ENCODE peak calls at places on chromosomes 5 and 9, in eight cellular contexts. I, R, T, W, B, Z, A and H are unnamed samples.

GRCh38 chr9:4048441-4048840 is 251.4 kb downstream of the GLIS3 start:
- DNase-seq in A (peak; percentile 31), Z (no peak), R (peak; percentile 27), W (peak; percentile 64), T (peak; percentile 52), B (no peak), I (no peak), H (no peak)

GRCh38 chr5:153791339-153791738 is 247.4 kb downstream of the FAM114A2 start:
- DNase-seq in B (no peak), R (no peak), T (no peak), A (no peak), Z (no peak), W (no peak), I (no peak), H (no peak)

GRCh38 chr5:172505840-172506638 is 51.7 kb upstream of the SH3PXD2B start:
- DNase-seq in A (no peak), T (no peak), I (no peak), R (no peak), W (no peak), Z (peak; percentile 26), B (no peak), H (no peak)

GRCh38 chr5:11903614-11904269 is 504 bp downstream of the CTNND2 start:
- DNase-seq in A (no peak), B (no peak), R (peak; percentile 35), I (no peak), Z (no peak), W (no peak), T (peak; percentile 86), H (peak; percentile 47)

GRCh38 chr9:68740561-68740960 is 35.5 kb downstream of the PIP5K1B start:
- DNase-seq in R (no peak), Z (no peak), T (peak; percentile 73), W (no peak), B (no peak), I (peak; percentile 99), A (no peak), H (no peak)

GRCh38 chr5:16894236-16895057 is 41.6 kb downstream of the MYO10 start:
- DNase-seq in Z (no peak), A (peak; percentile 94), B (no peak), R (peak; percentile 96), I (peak; percentile 95), W (peak; percentile 96), T (peak; percentile 81), H (peak; percentile 85)

GRCh38 chr5:79284852-79285251 is 48.9 kb downstream of the JMY start:
- DNase-seq in R (no peak), W (peak; percentile 72), B (no peak), A (no peak), I (no peak), T (no peak), Z (no peak), H (no peak)

GRCh38 chr5:98468188-98468869 is 305.1 kb upstream of the RGMB start:
- DNase-seq in R (no peak), I (no peak), B (no peak), A (peak; percentile 67), Z (no peak), W (peak; percentile 95), T (no peak), H (no peak)

GRCh38 chr9:34097865-34098264 is 28.6 kb downstream of the DCAF12 start:
- DNase-seq in A (no peak), W (no peak), I (no peak), T (no peak), R (no peak), Z (no peak), B (no peak), H (no peak)

DNA sequence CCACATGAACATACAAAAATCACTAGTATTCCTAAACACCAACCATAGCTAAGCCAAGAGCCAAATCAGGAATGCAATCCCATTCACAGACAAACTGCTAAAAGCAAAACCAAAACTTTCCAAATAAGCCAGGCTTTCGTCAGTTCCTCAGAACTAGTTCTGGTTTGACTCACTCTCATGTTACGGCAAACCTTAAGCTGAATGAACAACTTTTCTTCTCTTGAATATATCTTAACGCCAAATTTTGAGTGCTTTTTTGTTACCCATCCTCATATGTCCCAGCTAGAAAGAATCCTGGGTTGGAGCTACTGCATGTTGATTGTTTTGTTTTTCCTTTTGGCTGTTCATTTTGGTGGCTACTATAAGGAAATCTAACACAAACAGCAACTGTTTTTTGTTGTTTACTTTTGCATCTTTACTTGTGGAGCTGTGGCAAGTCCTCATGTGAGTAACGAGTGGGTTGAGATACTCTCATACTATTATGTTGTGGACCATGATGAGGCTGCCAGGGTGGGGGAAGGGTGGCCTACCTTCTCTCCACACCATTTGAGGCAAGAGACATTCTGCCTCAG is at the start of gene PDCD1LG2:
- DNase-seq in I (no peak), B (no peak), A (peak; percentile 56), Z (no peak), W (peak; percentile 84), T (no peak), R (no peak), H (peak; percentile 27)
- H3K4me3 ChIP-seq in I (no peak within 1 kb of the TSS), B (no peak within 1 kb of the TSS), A (peak within 1 kb of the TSS; percentile 28), Z (no peak within 1 kb of the TSS), W (peak within 1 kb of the TSS; percentile 52), T (no peak within 1 kb of the TSS), R (no peak within 1 kb of the TSS), H (peak within 1 kb of the TSS; percentile 35)

DNA sequence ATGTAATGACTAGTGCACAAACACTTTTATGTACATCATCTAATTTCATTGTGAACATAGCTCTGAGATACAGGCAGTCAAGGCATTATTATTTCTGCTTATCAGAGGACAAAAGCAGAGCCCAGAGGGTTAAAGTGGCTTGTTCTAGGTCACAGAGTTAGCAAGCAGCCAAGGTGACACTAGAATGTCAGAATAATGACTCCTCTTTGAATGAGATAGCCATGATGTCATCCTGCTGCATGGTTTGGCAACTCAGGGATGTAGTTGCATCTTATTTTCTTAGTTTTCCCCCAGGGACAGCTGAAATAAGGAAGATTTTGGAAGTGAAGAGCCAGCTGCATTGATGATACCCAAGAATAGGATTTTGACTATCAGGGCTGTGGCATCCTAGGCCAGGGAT is 54.4 kb downstream of the KCNV2 start:
- DNase-seq in R (no peak), W (peak; percentile 53), T (no peak), B (no peak), Z (no peak), A (no peak), I (no peak), H (no peak)
- H3K36me3 ChIP-seq in R (peaks cover 33% of the 10 kb centered on the region), W (peaks cover 24% of the 10 kb centered on the region), T (no peaks in the 10 kb centered on the region), B (peaks cover 66% of the 10 kb centered on the region), Z (peaks cover 83% of the 10 kb centered on the region), A (peaks cover 36% of the 10 kb centered on the region), I (peaks cover 6% of the 10 kb centered on the region), H (peaks cover 82% of the 10 kb centered on the region)

DNA sequence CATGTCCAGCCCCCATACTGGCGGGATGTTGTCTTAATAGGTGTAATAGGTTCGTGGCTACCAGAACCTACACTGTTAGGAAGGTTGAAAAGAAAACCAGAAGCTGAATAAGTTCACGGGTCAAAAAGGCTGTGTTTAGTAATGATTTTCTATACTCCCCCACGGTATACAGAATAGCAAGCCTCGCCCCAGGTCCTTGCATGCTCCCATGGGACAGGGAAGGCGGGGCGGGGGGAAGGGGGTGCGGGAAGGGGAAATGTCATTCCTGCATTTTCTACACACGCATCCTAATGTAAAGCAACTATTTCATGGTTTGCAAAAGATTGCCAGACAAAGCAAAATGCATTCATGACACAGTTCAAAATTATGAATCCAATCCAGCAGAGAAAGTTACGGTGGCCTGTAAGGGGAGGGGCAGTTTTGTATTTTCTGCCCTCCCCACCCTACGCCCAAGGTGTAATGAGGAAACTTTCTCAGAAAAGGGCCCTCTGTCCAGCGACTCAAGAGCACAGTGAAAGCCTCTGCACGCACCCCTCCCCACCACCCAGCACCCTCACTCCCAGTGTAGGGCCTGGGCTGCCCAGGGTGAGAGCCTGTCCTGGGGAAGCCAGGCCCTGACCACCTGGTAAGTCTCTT is 105.3 kb downstream of the ROR2 start:
- DNase-seq in R (no peak), W (no peak), A (no peak), B (no peak), T (no peak), Z (no peak), I (no peak), H (no peak)
- H3K27me3 ChIP-seq in R (no peaks in the 10 kb centered on the region), W (no peaks in the 10 kb centered on the region), A (peaks cover 8% of the 10 kb centered on the region), B (no peaks in the 10 kb centered on the region), T (no peaks in the 10 kb centered on the region), Z (peaks cover 22% of the 10 kb centered on the region), I (no peaks in the 10 kb centered on the region), H (no peaks in the 10 kb centered on the region)

GRCh38 chr9:14868418-14868771 is 41.8 kb downstream of the FREM1 start:
- DNase-seq in A (no peak), B (no peak), Z (no peak), I (no peak), W (no peak), T (no peak), R (no peak), H (no peak)
- H3K4me3 ChIP-seq in A (no peak overlapping the region), B (no peak overlapping the region), Z (no peak overlapping the region), I (no peak overlapping the region), W (no peak overlapping the region), T (no peak overlapping the region), R (no peak overlapping the region), H (no peak overlapping the region)

DNA sequence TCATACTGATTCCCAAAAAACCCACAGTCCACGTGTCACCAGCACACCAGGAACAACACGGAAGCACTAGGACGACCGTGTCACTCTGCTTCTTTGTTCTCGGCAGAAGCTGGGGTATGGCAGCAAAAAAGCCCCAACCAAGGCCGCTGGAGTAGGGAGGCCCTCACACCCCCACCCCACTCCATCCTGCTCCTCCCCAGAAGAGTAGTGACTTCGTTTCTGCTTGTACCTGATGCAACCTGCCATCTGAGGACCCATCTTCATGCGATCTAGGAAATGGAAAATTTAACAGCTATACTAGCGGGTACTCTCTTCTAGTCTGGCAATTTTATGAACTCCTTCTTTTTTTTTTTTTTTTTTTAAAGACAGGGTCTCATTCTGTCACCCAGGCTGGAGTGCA is 3.7 kb downstream of the UBAC1 start:
- DNase-seq in T (no peak), A (no peak), W (no peak), Z (no peak), I (no peak), B (peak; percentile 41), R (no peak), H (no peak)
- H3K36me3 ChIP-seq in T (no peaks in the 10 kb centered on the region), A (peaks cover 3% of the 10 kb centered on the region), W (peaks cover 12% of the 10 kb centered on the region), Z (peaks cover 29% of the 10 kb centered on the region), I (peaks cover 3% of the 10 kb centered on the region), B (peaks cover 71% of the 10 kb centered on the region), R (peaks cover 15% of the 10 kb centered on the region), H (peaks cover 10% of the 10 kb centered on the region)

GRCh38 chr9:7967851-7968250 is 168.3 kb upstream of the DMAC1 start:
- DNase-seq in Z (no peak), I (peak; percentile 73), R (no peak), B (no peak), A (no peak), W (no peak), T (peak; percentile 64), H (no peak)

GRCh38 chr9:7973123-7973522 is 173.5 kb upstream of the DMAC1 start:
- DNase-seq in Z (no peak), I (no peak), W (no peak), R (no peak), T (no peak), A (no peak), B (no peak), H (no peak)

GRCh38 chr9:7968642-7969041 is 169.1 kb upstream of the DMAC1 start:
- DNase-seq in T (no peak), I (no peak), Z (no peak), B (no peak), R (no peak), W (no peak), A (no peak), H (no peak)

GRCh38 chr9:7967093-7967827 is 167.7 kb upstream of the DMAC1 start:
- DNase-seq in I (no peak), B (no peak), Z (no peak), W (no peak), A (no peak), T (no peak), R (no peak), H (no peak)

GRCh38 chr9:7970666-7971335 is 171.2 kb upstream of the DMAC1 start:
- DNase-seq in A (no peak), I (no peak), Z (no peak), B (no peak), R (no peak), T (no peak), W (no peak), H (no peak)
- H3K27me3 ChIP-seq in A (no peaks in the 10 kb centered on the region), I (no peaks in the 10 kb centered on the region), Z (no peaks in the 10 kb centered on the region), B (no peaks in the 10 kb centered on the region), R (no peaks in the 10 kb centered on the region), T (no peaks in the 10 kb centered on the region), W (no peaks in the 10 kb centered on the region), H (no peaks in the 10 kb centered on the region)